ENCODE peak calls at places on chromosomes 7 and 10, in five cellular contexts. One of them, this sample, is unnamed.
A peak's percentile ranks its signal among the peaks of the same experiment; 100 is the strongest.

GRCh38 chr10:114471906-114472873 is 67.9 kb upstream of the AFAP1L2 start:
- DNase-seq in colonic mucosa: peak; percentile 48
- DNase-seq in thoracic aorta: no peak
- DNase-seq in stimulated activated CD4-positive, alpha-beta T cell treated with anti-CD3 and anti-CD28 coated beads, Interleukin-12 subunit alpha, Interleukin-12 subunit beta, amount 100 ng/mL, for 24 hours: no peak
- DNase-seq in AG09319: no peak
- DNase-seq in this sample: no peak

GRCh38 chr7:141190467-141190866 is 116.6 kb downstream of the TMEM178B start:
- DNase-seq in stimulated activated CD4-positive, alpha-beta T cell treated with anti-CD3 and anti-CD28 coated beads, Interleukin-12 subunit alpha, Interleukin-12 subunit beta, amount 100 ng/mL, for 24 hours: no peak
- DNase-seq in thoracic aorta: no peak
- DNase-seq in colonic mucosa: no peak
- DNase-seq in AG09319: no peak
- DNase-seq in this sample: no peak

GRCh38 chr10:11355625-11356024 is 255.8 kb downstream of the USP6NL start:
- DNase-seq in stimulated activated CD4-positive, alpha-beta T cell treated with anti-CD3 and anti-CD28 coated beads, Interleukin-12 subunit alpha, Interleukin-12 subunit beta, amount 100 ng/mL, for 24 hours: no peak
- DNase-seq in colonic mucosa: no peak
- DNase-seq in AG09319: no peak
- DNase-seq in thoracic aorta: no peak
- DNase-seq in this sample: no peak

GRCh38 chr10:123478112-123478511 is 188.0 kb upstream of the GPR26 start:
- DNase-seq in stimulated activated CD4-positive, alpha-beta T cell treated with anti-CD3 and anti-CD28 coated beads, Interleukin-12 subunit alpha, Interleukin-12 subunit beta, amount 100 ng/mL, for 24 hours: no peak
- DNase-seq in AG09319: no peak
- DNase-seq in colonic mucosa: no peak
- DNase-seq in thoracic aorta: no peak
- DNase-seq in this sample: no peak

GRCh38 chr10:74825371-74826141 is 844 bp upstream of the KAT6B start:
- DNase-seq in thoracic aorta: no peak
- DNase-seq in colonic mucosa: peak; percentile 49
- DNase-seq in AG09319: no peak
- DNase-seq in stimulated activated CD4-positive, alpha-beta T cell treated with anti-CD3 and anti-CD28 coated beads, Interleukin-12 subunit alpha, Interleukin-12 subunit beta, amount 100 ng/mL, for 24 hours: peak; percentile 28
- DNase-seq in this sample: no peak

GRCh38 chr10:50648089-50648934 is 24.6 kb upstream of the SGMS1 start:
- DNase-seq in colonic mucosa: no peak
- DNase-seq in AG09319: no peak
- DNase-seq in thoracic aorta: no peak
- DNase-seq in stimulated activated CD4-positive, alpha-beta T cell treated with anti-CD3 and anti-CD28 coated beads, Interleukin-12 subunit alpha, Interleukin-12 subunit beta, amount 100 ng/mL, for 24 hours: no peak
- DNase-seq in this sample: no peak

GRCh38 chr10:57472823-57473619 is 794.7 kb downstream of the IPMK start:
- DNase-seq in thoracic aorta: no peak
- DNase-seq in AG09319: no peak
- DNase-seq in colonic mucosa: no peak
- DNase-seq in stimulated activated CD4-positive, alpha-beta T cell treated with anti-CD3 and anti-CD28 coated beads, Interleukin-12 subunit alpha, Interleukin-12 subunit beta, amount 100 ng/mL, for 24 hours: no peak
- DNase-seq in this sample: no peak

GRCh38 chr7:132045002-132045401 is 488.6 kb upstream of the PODXL start:
- DNase-seq in stimulated activated CD4-positive, alpha-beta T cell treated with anti-CD3 and anti-CD28 coated beads, Interleukin-12 subunit alpha, Interleukin-12 subunit beta, amount 100 ng/mL, for 24 hours: no peak
- DNase-seq in thoracic aorta: no peak
- DNase-seq in colonic mucosa: no peak
- DNase-seq in AG09319: no peak
- DNase-seq in this sample: no peak

GRCh38 chr7:24283900-24284698 is at the start of gene NPY:
- DNase-seq in stimulated activated CD4-positive, alpha-beta T cell treated with anti-CD3 and anti-CD28 coated beads, Interleukin-12 subunit alpha, Interleukin-12 subunit beta, amount 100 ng/mL, for 24 hours: no peak
- DNase-seq in colonic mucosa: no peak
- DNase-seq in thoracic aorta: no peak
- DNase-seq in AG09319: no peak
- DNase-seq in this sample: peak; percentile 48

GRCh38 chr10:92517034-92517655 is 56.7 kb downstream of the IDE start:
- DNase-seq in thoracic aorta: peak; percentile 18
- DNase-seq in stimulated activated CD4-positive, alpha-beta T cell treated with anti-CD3 and anti-CD28 coated beads, Interleukin-12 subunit alpha, Interleukin-12 subunit beta, amount 100 ng/mL, for 24 hours: peak; percentile 37
- DNase-seq in colonic mucosa: peak; percentile 67
- DNase-seq in AG09319: peak; percentile 43
- DNase-seq in this sample: peak; percentile 25

GRCh38 chr7:148382585-148382984 is 208.0 kb upstream of the C7orf33 start:
- DNase-seq in thoracic aorta: no peak
- DNase-seq in AG09319: no peak
- DNase-seq in stimulated activated CD4-positive, alpha-beta T cell treated with anti-CD3 and anti-CD28 coated beads, Interleukin-12 subunit alpha, Interleukin-12 subunit beta, amount 100 ng/mL, for 24 hours: no peak
- DNase-seq in colonic mucosa: no peak
- DNase-seq in this sample: no peak

GRCh38 chr7:68015098-68015497 is 1018.5 kb downstream of the TYW1 start:
- DNase-seq in stimulated activated CD4-positive, alpha-beta T cell treated with anti-CD3 and anti-CD28 coated beads, Interleukin-12 subunit alpha, Interleukin-12 subunit beta, amount 100 ng/mL, for 24 hours: no peak
- DNase-seq in colonic mucosa: no peak
- DNase-seq in thoracic aorta: no peak
- DNase-seq in AG09319: no peak
- DNase-seq in this sample: no peak

GRCh38 chr10:82136103-82136502 is 261.1 kb downstream of the NRG3 start:
- DNase-seq in colonic mucosa: no peak
- DNase-seq in stimulated activated CD4-positive, alpha-beta T cell treated with anti-CD3 and anti-CD28 coated beads, Interleukin-12 subunit alpha, Interleukin-12 subunit beta, amount 100 ng/mL, for 24 hours: no peak
- DNase-seq in AG09319: no peak
- DNase-seq in thoracic aorta: no peak
- DNase-seq in this sample: no peak

This sample was measured in psoas muscle.